ENCODE peak calls at places on chromosomes 16 and 17, in four cellular contexts. P is K562, Q is HepG2, B is GM12878. D is an unnamed sample.

GRCh38 chr16:10871157-10871991 is 5.6 kb upstream of the CIITA start:
- DNase-seq in P (no peak), Q (peak), B (peak), D (no peak)

GRCh38 chr17:50582741-50583140 is 22.2 kb downstream of the CACNA1G start:
- DNase-seq in P (no peak), Q (no peak), B (no peak), D (no peak)

GRCh38 chr16:78748471-78748929 is 649.0 kb downstream of the WWOX start:
- DNase-seq in P (no peak), Q (no peak), B (no peak), D (no peak)

GRCh38 chr16:11848842-11849241 is 2.5 kb downstream of the RSL1D1 start:
- DNase-seq in P (no peak), Q (no peak), B (no peak), D (no peak)

GRCh38 chr16:28623172-28623711 is 13.4 kb upstream of the SULT1A1 start:
- DNase-seq in P (no peak), Q (no peak), B (no peak), D (peak)

GRCh38 chr16:1741553-1742165 is 29.7 kb downstream of the NME3 start:
- DNase-seq in P (no peak), Q (no peak), B (no peak), D (no peak)

GRCh38 chr17:10107320-10108165 is 90.9 kb downstream of the GAS7 start:
- DNase-seq in P (no peak), Q (no peak), B (no peak), D (no peak)

GRCh38 chr16:90019543-90020259 is 445 bp upstream of the DBNDD1 start:
- DNase-seq in P (peak), Q (peak), B (no peak), D (peak)

GRCh38 chr17:49707246-49707607 is 537 bp downstream of the SLC35B1 start:
- DNase-seq in P (no peak), Q (no peak), B (no peak), D (no peak)

GRCh38 chr17:4533522-4534502 is 21.4 kb downstream of the MYBBP1A start:
- DNase-seq in P (peak), Q (peak), B (no peak), D (no peak)

GRCh38 chr17:11499881-11500280 is 98.4 kb upstream of the DNAH9 start:
- DNase-seq in P (no peak), Q (no peak), B (no peak), D (no peak)

GRCh38 chr16:12067714-12068401 is 91.3 kb downstream of the SNX29 start:
- DNase-seq in P (peak), Q (peak), B (no peak), D (peak)

GRCh38 chr16:29824589-29825144 is 4.4 kb downstream of the MVP start:
- DNase-seq in P (no peak), Q (no peak), B (no peak), D (peak)

GRCh38 chr17:50046667-50047066 is 9.2 kb upstream of the ITGA3 start:
- DNase-seq in P (no peak), Q (no peak), B (no peak), D (no peak)

GRCh38 chr17:49055181-49055927 is 58.2 kb downstream of the IGF2BP1 start:
- DNase-seq in P (no peak), Q (no peak), B (no peak), D (no peak)

GRCh38 chr16:86498661-86499493 is 11.4 kb upstream of the FOXF1 start:
- DNase-seq in P (no peak), Q (no peak), B (no peak), D (no peak)

GRCh38 chr16:1019234-1019933 is 37.8 kb downstream of the SOX8 start:
- DNase-seq in P (no peak), Q (no peak), B (no peak), D (no peak)

GRCh38 chr16:2196162-2196980 is at the start of gene CASKIN1:
- DNase-seq in P (peak), Q (no peak), B (no peak), D (no peak)

GRCh38 chr17:44996304-44996703 is 28.2 kb upstream of the C1QL1 start:
- DNase-seq in P (no peak), Q (no peak), B (no peak), D (no peak)

GRCh38 chr17:49361129-49361901 is 735 bp downstream of the ZNF652 start:
- DNase-seq in P (peak), Q (peak), B (peak), D (peak)

GRCh38 chr17:70564006-70564620 is 394.8 kb downstream of the KCNJ2 start:
- DNase-seq in P (no peak), Q (no peak), B (no peak), D (no peak)

GRCh38 chr17:49447603-49448325 is 33.1 kb upstream of the PHB1 start:
- DNase-seq in P (no peak), Q (no peak), B (no peak), D (no peak)

GRCh38 chr16:5653789-5654188 is 556.2 kb upstream of the EEF2KMT start:
- DNase-seq in P (no peak), Q (no peak), B (no peak), D (no peak)

GRCh38 chr17:57939797-57940196 is 15.4 kb downstream of the CUEDC1 start:
- DNase-seq in P (peak), Q (no peak), B (peak), D (no peak)

GRCh38 chr17:77827461-77827968 is 131.0 kb upstream of the TNRC6C start:
- DNase-seq in P (no peak), Q (no peak), B (no peak), D (no peak)

GRCh38 chr17:66715745-66716156 is 119.2 kb upstream of the CACNG5 start:
- DNase-seq in P (no peak), Q (peak), B (peak), D (peak)

GRCh38 chr17:29776026-29776425 is 153.3 kb upstream of the CORO6 start:
- DNase-seq in P (no peak), Q (no peak), B (no peak), D (no peak)

GRCh38 chr16:12677472-12677871 is 126.2 kb downstream of the CPPED1 start:
- DNase-seq in P (no peak), Q (no peak), B (no peak), D (no peak)

GRCh38 chr17:79939755-79940154 is 95.9 kb downstream of the TBC1D16 start:
- DNase-seq in P (no peak), Q (no peak), B (no peak), D (no peak)

GRCh38 chr17:63132509-63132911 is 166.5 kb downstream of the TANC2 start:
- DNase-seq in P (no peak), Q (no peak), B (no peak), D (no peak)

GRCh38 chr17:70138309-70138865 is 30.9 kb upstream of the KCNJ2 start:
- DNase-seq in P (no peak), Q (no peak), B (no peak), D (no peak)

GRCh38 chr17:34203018-34203646 is 52.0 kb upstream of the CCL2 start:
- DNase-seq in P (no peak), Q (no peak), B (no peak), D (no peak)

GRCh38 chr17:18327556-18327955 is 12.5 kb downstream of the SMCR8 start:
- DNase-seq in P (no peak), Q (no peak), B (no peak), D (no peak)

GRCh38 chr16:52294660-52295059 is 252.3 kb downstream of the TOX3 start:
- DNase-seq in P (no peak), Q (no peak), B (no peak), D (no peak)

GRCh38 chr17:74152591-74153455 is 50.7 kb upstream of the RPL38 start:
- DNase-seq in P (no peak), Q (no peak), B (no peak), D (no peak)

GRCh38 chr17:16986391-16986790 is 14.5 kb upstream of the TNFRSF13B start:
- DNase-seq in P (no peak), Q (no peak), B (no peak), D (no peak)

GRCh38 chr17:35467824-35468223 is 19.3 kb upstream of the SLFN13 start:
- DNase-seq in P (no peak), Q (no peak), B (no peak), D (no peak)

GRCh38 chr16:83870830-83871229 is 28.1 kb upstream of the MLYCD start:
- DNase-seq in P (no peak), Q (peak), B (no peak), D (no peak)

GRCh38 chr16:74730049-74730683 is 29.5 kb upstream of the MLKL start:
- DNase-seq in P (no peak), Q (no peak), B (no peak), D (peak)

GRCh38 chr16:72189865-72190371 is 18.0 kb upstream of the PMFBP1 start:
- DNase-seq in P (no peak), Q (no peak), B (no peak), D (no peak)

GRCh38 chr17:43314582-43314981 is 80.8 kb upstream of the RNU2-1 start:
- DNase-seq in P (no peak), Q (no peak), B (no peak), D (no peak)

GRCh38 chr17:43315369-43315768 is 81.6 kb upstream of the RNU2-1 start:
- DNase-seq in P (no peak), Q (no peak), B (no peak), D (no peak)

GRCh38 chr17:43316522-43317142 is 82.2 kb upstream of the ARL4D start:
- DNase-seq in P (peak), Q (no peak), B (no peak), D (no peak)

GRCh38 chr17:43319293-43320124 is 79.3 kb upstream of the ARL4D start:
- DNase-seq in P (no peak), Q (no peak), B (no peak), D (no peak)

GRCh38 chr17:43315858-43316521 is 82.2 kb upstream of the RNU2-1 start:
- DNase-seq in P (no peak), Q (no peak), B (no peak), D (no peak)
- TF ChIP-seq KDM1A in P (no peak), Q (no peak), B (no peak), D (no peak)

GRCh38 chr17:8304181-8304910 is 5.7 kb upstream of the ARHGEF15 start:
- DNase-seq in P (peak), Q (peak), B (no peak), D (peak)

GRCh38 chr17:8300226-8300625 is 5.0 kb upstream of the SLC25A35 start:
- DNase-seq in P (no peak), Q (no peak), B (no peak), D (no peak)

GRCh38 chr17:8294814-8295316 is 335 bp downstream of the SLC25A35 start:
- DNase-seq in P (no peak), Q (no peak), B (no peak), D (no peak)

DNA sequence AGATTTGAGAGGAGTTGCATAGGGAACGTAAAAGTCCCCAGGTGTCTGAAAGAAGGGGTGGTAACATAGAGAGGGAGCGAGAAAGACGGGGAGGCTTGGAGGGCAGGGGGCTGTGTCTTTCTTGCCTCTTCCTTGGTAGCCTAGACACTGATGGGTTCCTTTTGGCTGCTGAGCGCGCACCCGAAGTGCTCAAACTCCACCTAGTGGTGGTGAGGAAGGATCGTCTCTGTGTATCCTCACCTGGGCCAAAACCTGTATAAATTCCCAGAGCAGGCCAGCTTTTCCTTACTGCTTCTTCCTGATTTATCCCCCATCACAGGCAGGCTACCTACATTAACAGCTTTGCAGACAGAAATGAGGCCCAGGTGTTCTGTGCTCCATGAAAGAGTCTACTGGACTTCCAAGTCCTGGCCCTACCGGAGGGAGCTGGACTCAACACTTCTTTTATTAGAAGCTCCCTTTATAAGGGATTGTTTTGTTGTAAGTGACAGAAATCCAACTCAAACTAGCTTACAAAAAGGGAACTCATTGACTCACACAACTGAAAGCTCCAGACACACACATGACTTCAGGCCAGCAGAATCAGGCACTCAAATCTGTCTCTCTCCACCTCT is 5.5 kb upstream of the SLC25A35 start:
- DNase-seq in P (peak), Q (peak), B (peak), D (peak)
- TF ChIP-seq MYC in P (no peak), Q (no peak), B (no peak), D (no peak)

GRCh38 chr16:21614896-21615295 is 15.5 kb downstream of the METTL9 start:
- DNase-seq in P (no peak), Q (no peak), B (no peak), D (no peak)
- TF ChIP-seq KDM1A in P (no peak), Q (no peak), B (no peak), D (no peak)

GRCh38 chr17:65366102-65366844 is 195.2 kb downstream of the AXIN2 start:
- DNase-seq in P (no peak), Q (no peak), B (no peak), D (no peak)
- TF ChIP-seq MYC in P (no peak), Q (no peak), B (no peak), D (no peak)

DNA sequence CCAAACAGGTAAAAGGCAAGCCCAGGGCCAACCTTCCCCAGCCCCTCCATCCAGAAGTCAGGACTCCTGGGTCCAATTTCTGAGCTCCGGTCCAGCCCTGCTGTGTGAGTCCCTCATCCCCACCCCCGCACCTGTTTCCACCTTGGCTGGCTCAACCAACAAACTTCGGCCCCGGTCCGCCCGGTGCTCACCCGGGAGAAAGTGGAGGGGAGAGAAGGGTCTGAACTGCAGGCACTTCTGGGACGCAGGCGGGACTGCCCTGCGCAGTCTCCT is 542 bp downstream of the RHBDF2 start:
- DNase-seq in P (no peak), Q (no peak), B (no peak), D (no peak)
- TF ChIP-seq KDM1A in P (no peak), Q (no peak), B (no peak), D (no peak)

D was measured in A549.